ENCODE peak calls at places on chromosome 13, in seven cellular contexts. H is adrenal gland, J is testis, S is AG04450, X is HepG2, V is Peyer's patch, N is small intestine. A is an unnamed sample. For H3K27me3, the result is how much of the 10 kb centered on the place peaks cover.

GRCh38 chr13:66036024-66036614 is 1194.0 kb downstream of the PCDH9 start:
- DNase-seq in N (no peak), J (no peak), X (no peak), V (no peak), S (no peak), H (no peak), A (no peak)

GRCh38 chr13:46804391-46804815 is 7.4 kb upstream of the ESD start:
- DNase-seq in S (peak), H (no peak), V (no peak), N (no peak), X (peak), J (no peak), A (no peak)

GRCh38 chr13:106597190-106597589 is 29.3 kb upstream of the ARGLU1 start:
- DNase-seq in X (no peak), N (no peak), S (no peak), J (peak), H (no peak), V (no peak), A (peak)

GRCh38 chr13:49669735-49670309 is 21.5 kb downstream of the EBPL start:
- DNase-seq in H (peak), X (peak), V (no peak), S (peak), J (peak), N (peak), A (no peak)

GRCh38 chr13:93624371-93624777 is 397.8 kb downstream of the GPC6 start:
- DNase-seq in H (no peak), N (no peak), X (no peak), S (no peak), J (no peak), V (no peak), A (no peak)

GRCh38 chr13:92297971-92298942 is 899.8 kb downstream of the GPC5 start:
- DNase-seq in X (no peak), V (no peak), N (no peak), H (no peak), S (no peak), J (no peak), A (no peak)

GRCh38 chr13:44930907-44931676 is 58.2 kb downstream of the NUFIP1 start:
- DNase-seq in H (no peak), N (no peak), X (no peak), J (no peak), S (no peak), V (no peak), A (no peak)

GRCh38 chr13:57829496-57829895 is 198.0 kb downstream of the PCDH17 start:
- DNase-seq in H (no peak), V (no peak), J (no peak), S (no peak), X (no peak), N (no peak), A (no peak)

GRCh38 chr13:39835253-39835652 is 179.8 kb downstream of the COG6 start:
- DNase-seq in J (no peak), N (no peak), S (no peak), X (no peak), V (no peak), H (no peak), A (no peak)

GRCh38 chr13:98977568-98978270 is at the start of gene DOCK9:
- DNase-seq in X (no peak), H (no peak), V (peak), J (peak), N (peak), S (no peak), A (peak)

GRCh38 chr13:20231839-20232555 is at the start of gene GJB6:
- DNase-seq in S (no peak), V (no peak), H (no peak), J (no peak), N (peak), X (no peak), A (no peak)

GRCh38 chr13:35855531-35856019 is 275.6 kb downstream of the DCLK1 start:
- DNase-seq in X (no peak), J (no peak), N (no peak), S (no peak), V (no peak), H (no peak), A (no peak)

GRCh38 chr13:27958928-27959539 is 10.1 kb downstream of the CDX2 start:
- DNase-seq in H (no peak), S (no peak), X (no peak), V (no peak), N (peak), J (no peak), A (no peak)

GRCh38 chr13:30742896-30743295 is 7.6 kb downstream of the ALOX5AP start:
- DNase-seq in X (no peak), V (no peak), H (no peak), S (no peak), J (no peak), N (no peak), A (no peak)

GRCh38 chr13:43994999-43995859 is 115.5 kb downstream of the LACC1 start:
- DNase-seq in V (peak), J (no peak), N (peak), X (no peak), S (no peak), H (no peak), A (no peak)

GRCh38 chr13:48478401-48478800 is 54.5 kb downstream of the RCBTB2 start:
- DNase-seq in V (no peak), S (no peak), J (no peak), H (no peak), N (no peak), X (no peak), A (no peak)

GRCh38 chr13:110890279-110891150 is 24.4 kb downstream of the ANKRD10 start:
- DNase-seq in J (no peak), N (no peak), S (no peak), X (no peak), H (no peak), V (no peak), A (no peak)

GRCh38 chr13:40762849-40763248 is 8.1 kb downstream of the MRPS31 start:
- DNase-seq in V (no peak), N (no peak), J (no peak), S (no peak), X (no peak), H (no peak), A (no peak)

GRCh38 chr13:114111577-114111976 is 20.8 kb downstream of the RASA3 start:
- DNase-seq in H (no peak), J (no peak), X (no peak), S (peak), N (no peak), V (no peak), A (no peak)

GRCh38 chr13:97275775-97276501 is 53.8 kb downstream of the MBNL2 start:
- DNase-seq in S (no peak), V (no peak), X (no peak), H (no peak), N (no peak), J (no peak), A (no peak)

GRCh38 chr13:97275265-97275664 is 53.1 kb downstream of the MBNL2 start:
- DNase-seq in V (no peak), H (no peak), J (no peak), S (no peak), X (peak), N (peak), A (no peak)

GRCh38 chr13:97276862-97277269 is 54.7 kb downstream of the MBNL2 start:
- DNase-seq in H (no peak), X (no peak), V (no peak), J (no peak), S (no peak), N (no peak), A (no peak)

GRCh38 chr13:97273341-97273831 is 51.3 kb downstream of the MBNL2 start:
- DNase-seq in V (no peak), N (no peak), H (no peak), S (no peak), X (no peak), J (no peak), A (no peak)

GRCh38 chr13:97274782-97275252 is 52.7 kb downstream of the MBNL2 start:
- DNase-seq in X (peak), V (no peak), S (no peak), H (no peak), J (no peak), N (peak), A (no peak)
- H3K27ac ChIP-seq in X (peak), V (peak), S (no peak), H (peak), J (no peak), N (no peak), A (peak)

GRCh38 chr13:112963641-112964040 is 5.4 kb upstream of the MCF2L start:
- DNase-seq in N (no peak), V (peak), X (no peak), J (no peak), S (no peak), H (no peak), A (no peak)
- H3K27me3 ChIP-seq in N (under half), V (under half), X (under half), J (under half), S (under half), H (under half), A (under half)

GRCh38 chr13:33034897-33035296 is 18.7 kb downstream of the KL start:
- DNase-seq in X (no peak), V (no peak), S (no peak), N (no peak), H (no peak), J (no peak), A (no peak)

GRCh38 chr13:33032037-33032625 is 15.9 kb downstream of the KL start:
- DNase-seq in J (no peak), V (no peak), N (no peak), H (no peak), S (no peak), X (no peak), A (peak)

GRCh38 chr13:33034061-33034460 is 17.8 kb downstream of the KL start:
- DNase-seq in X (no peak), S (no peak), V (no peak), H (no peak), J (no peak), N (no peak), A (no peak)

GRCh38 chr13:33031277-33031676 is 15.1 kb downstream of the KL start:
- DNase-seq in N (no peak), S (no peak), J (no peak), H (no peak), X (no peak), V (no peak), A (no peak)

GRCh38 chr13:33033361-33033812 is 17.2 kb downstream of the KL start:
- DNase-seq in H (no peak), V (no peak), X (no peak), S (no peak), J (peak), N (no peak), A (no peak)
- H3K27ac ChIP-seq in H (no peak), V (no peak), X (no peak), S (no peak), J (no peak), N (no peak), A (no peak)

DNA sequence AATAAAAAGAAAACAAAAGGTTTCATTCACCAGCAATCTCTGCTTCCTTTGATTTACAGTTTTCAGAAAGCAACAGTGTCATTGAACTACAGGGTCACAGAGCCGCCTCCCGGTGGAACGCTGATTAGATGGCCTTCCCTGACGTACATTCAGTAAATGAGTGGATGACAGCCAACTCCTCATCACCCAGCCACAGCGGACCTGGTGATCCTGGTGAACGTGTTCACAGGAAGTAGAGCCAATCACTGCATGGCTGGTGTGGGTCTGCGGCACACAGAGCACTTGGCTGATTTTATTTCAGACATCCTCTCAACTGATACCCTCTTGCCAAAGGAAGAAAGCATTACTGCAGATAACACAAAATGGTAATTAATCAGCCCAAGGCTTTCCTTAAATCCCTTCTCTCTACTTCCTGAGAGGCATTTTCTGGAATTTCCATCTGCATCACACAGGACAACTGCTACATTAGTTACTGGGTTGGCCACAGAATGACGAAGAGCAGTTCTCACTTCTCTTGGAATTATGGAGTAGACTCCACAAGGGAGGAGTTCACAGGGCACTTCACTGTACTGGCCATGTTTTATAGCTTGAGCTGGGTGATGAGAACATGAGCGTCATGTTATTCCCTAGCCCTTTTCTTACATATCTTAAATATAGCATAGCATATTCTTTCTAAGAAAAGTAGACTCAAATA is 84.0 kb upstream of the SLC7A1 start:
- DNase-seq in J (peak), N (peak), S (no peak), X (no peak), V (peak), H (peak), A (peak)
- H3K27me3 ChIP-seq in J (under half), N (under half), S (under half), X (under half), V (under half), H (under half), A (under half)

GRCh38 chr13:107864543-107865460 is 350.5 kb downstream of the LIG4 start:
- DNase-seq in X (peak), H (no peak), V (no peak), S (peak), J (peak), N (peak), A (no peak)

GRCh38 chr13:107865643-107866006 is 349.7 kb downstream of the LIG4 start:
- DNase-seq in S (no peak), H (no peak), N (no peak), X (no peak), V (no peak), J (no peak), A (no peak)

GRCh38 chr13:107866007-107866665 is 349.2 kb downstream of the LIG4 start:
- DNase-seq in J (peak), S (no peak), H (no peak), V (no peak), X (no peak), N (no peak), A (no peak)

GRCh38 chr13:107867701-107868661 is 347.4 kb downstream of the LIG4 start:
- DNase-seq in S (no peak), H (no peak), J (peak), N (no peak), V (no peak), X (no peak), A (no peak)

DNA sequence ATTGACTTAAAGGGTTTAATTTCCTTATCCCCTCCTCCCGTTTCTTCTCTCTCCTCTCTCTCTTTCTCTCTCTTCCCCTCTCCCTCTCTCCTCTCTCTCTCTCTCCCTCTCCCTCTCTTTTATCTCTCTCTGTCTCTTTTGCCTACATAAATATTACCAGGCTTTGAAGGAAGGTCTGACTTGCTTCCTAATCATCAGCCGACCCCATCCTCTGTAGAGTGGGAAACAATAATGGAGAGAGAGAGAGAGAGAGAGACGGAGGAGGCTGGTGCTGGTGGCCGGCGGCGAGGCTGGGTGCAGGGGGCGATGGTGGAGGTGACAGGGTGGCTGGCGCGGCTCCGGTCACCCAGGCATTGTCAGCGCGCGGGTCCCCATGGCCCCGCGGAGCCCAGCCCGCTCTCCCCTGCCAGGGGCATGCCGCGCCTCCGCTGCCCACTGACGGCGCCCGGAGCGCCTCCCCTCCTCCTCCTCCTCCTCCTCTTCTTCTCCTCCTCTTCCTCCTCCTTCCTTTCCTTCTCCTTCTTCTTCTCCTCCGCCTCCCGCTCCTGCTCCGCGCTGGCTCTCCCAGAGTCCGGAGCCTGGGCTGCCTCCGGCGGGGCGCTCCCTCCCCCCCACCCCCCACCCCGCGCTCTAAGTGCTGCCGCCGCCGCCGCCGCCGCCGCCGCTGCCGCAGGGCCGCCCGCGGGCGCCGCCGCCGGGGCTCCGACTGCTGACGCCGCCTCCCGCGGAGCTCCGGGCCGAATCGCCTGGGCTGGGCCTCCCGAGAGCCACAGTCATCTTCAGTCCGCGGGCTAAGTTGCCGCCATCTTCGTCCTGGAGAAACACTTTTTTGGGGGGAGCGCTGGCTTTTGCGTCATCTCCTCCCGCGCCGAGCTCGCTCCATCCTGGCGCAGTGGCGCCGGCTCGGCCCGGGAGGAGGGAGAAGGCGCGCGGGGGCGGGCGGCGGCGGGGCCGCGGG is 348.4 kb downstream of the LIG4 start:
- DNase-seq in N (no peak), S (no peak), J (peak), V (no peak), H (no peak), X (no peak), A (no peak)
- H3K27ac ChIP-seq in N (no peak), S (no peak), J (no peak), V (no peak), H (no peak), X (no peak), A (no peak)

DNA sequence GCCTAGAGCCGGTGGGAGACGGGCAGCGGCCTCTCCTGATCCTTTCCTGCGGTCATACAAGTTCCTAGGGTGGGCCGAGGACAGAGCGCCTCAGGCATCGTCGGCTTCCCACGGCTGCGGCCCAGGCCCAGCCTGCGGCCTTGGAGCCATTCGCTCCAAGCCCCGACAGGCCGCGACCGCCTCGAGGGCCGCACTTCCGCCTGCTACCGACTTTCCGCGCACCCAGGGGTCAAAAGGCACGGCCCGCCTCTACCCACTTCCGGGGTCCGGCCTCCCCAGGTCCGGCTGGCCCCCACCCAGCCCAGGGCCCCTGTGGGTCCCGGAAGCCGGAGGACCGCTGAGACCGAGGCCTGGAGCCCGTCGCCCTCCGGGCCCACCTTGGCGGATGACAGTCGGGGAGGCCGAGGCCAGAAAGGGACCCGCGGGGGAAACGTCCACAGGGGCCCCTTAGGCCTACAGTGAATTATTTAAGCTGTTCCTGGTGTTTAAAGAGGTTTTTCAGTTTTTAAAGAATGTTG is 16.2 kb downstream of the ZIC2 start:
- DNase-seq in X (no peak), J (peak), S (no peak), H (no peak), N (no peak), V (no peak), A (no peak)
- H3K27me3 ChIP-seq in X (under half), J (under half), S (half or more), H (half or more), N (under half), V (under half), A (half or more)